ENCODE peak calls at places on chromosomes 16 and 17, in four cellular contexts. E is WTC11, W is K562, K is HepG2. O is an unnamed sample.

GRCh38 chr17:37261286-37261685 is 114.5 kb upstream of the C17orf78 start:
- DNase-seq in K (no peak), E (no peak), W (no peak), O (no peak)

GRCh38 chr16:81198635-81199034 is 39.9 kb upstream of the BCO1 start:
- DNase-seq in K (peak; percentile 59), E (no peak), W (peak; percentile 42), O (no peak)

GRCh38 chr17:21233581-21234337 is 19.5 kb downstream of the NATD1 start:
- DNase-seq in K (no peak), W (no peak), E (no peak), O (no peak)

GRCh38 chr16:88389621-88390160 is 6.9 kb downstream of the ZNF469 start:
- DNase-seq in K (no peak), W (no peak), E (no peak), O (no peak)

GRCh38 chr16:87828071-87828971 is 41.0 kb downstream of the SLC7A5 start:
- DNase-seq in K (no peak), W (no peak), E (no peak), O (no peak)

GRCh38 chr17:28760987-28761562 is 17.3 kb downstream of the TRAF4 start:
- DNase-seq in W (no peak), E (peak; percentile 65), K (no peak), O (no peak)

GRCh38 chr17:45319239-45319703 is 2.5 kb upstream of the MAP3K14 start:
- DNase-seq in W (peak; percentile 59), E (no peak), K (no peak), O (no peak)

GRCh38 chr17:44503080-44503842 is at the start of gene GPATCH8:
- DNase-seq in E (peak; percentile 96), K (peak; percentile 97), W (peak; percentile 97), O (peak; percentile 91)

GRCh38 chr16:46859719-46860152 is 24.4 kb upstream of the GPT2 start:
- DNase-seq in E (no peak), W (peak; percentile 58), K (peak; percentile 82), O (no peak)
- TF ChIP-seq TCF7 in E (no peak), W (no peak), K (no peak), O (no peak)

DNA sequence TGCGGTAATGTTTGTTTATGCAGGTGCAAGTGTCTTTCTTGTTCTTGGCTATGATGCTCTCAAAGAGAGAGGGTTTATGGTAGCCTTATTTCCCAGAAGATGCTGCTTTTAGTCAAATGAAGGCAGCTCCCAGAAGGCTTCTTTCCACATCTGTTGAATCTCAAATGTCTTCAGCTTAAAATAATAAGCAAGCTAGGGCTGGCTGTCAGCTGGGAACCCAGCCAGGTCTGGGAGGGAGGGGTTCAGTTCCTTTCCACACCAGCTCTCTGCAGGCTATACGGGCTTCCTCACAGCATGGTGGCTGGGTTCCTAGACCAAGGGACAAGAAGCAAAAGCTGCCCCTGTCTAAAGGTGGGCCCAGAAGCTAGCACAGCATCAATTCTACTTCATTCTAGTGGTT is 47.4 kb upstream of the ATF7IP2 start:
- DNase-seq in E (no peak), W (no peak), K (no peak), O (no peak)
- TF ChIP-seq TCF7 in E (no peak), W (no peak), K (no peak), O (no peak)

GRCh38 chr17:35757243-35757642 is 3.4 kb upstream of the C17orf50 start:
- DNase-seq in W (no peak), K (no peak), E (no peak), O (no peak)
- TF ChIP-seq TCF7 in W (no peak), K (no peak), E (no peak), O (no peak)

GRCh38 chr16:80105160-80105559 is 435.6 kb upstream of the DYNLRB2 start:
- DNase-seq in E (no peak), W (no peak), K (no peak), O (no peak)

GRCh38 chr16:80103463-80103862 is 437.3 kb upstream of the DYNLRB2 start:
- DNase-seq in W (no peak), K (no peak), E (no peak), O (no peak)

GRCh38 chr16:80097098-80097497 is 443.7 kb upstream of the DYNLRB2 start:
- DNase-seq in K (no peak), E (no peak), W (no peak), O (no peak)

GRCh38 chr16:80100846-80101451 is 439.8 kb upstream of the DYNLRB2 start:
- DNase-seq in E (no peak), W (no peak), K (no peak), O (no peak)

DNA sequence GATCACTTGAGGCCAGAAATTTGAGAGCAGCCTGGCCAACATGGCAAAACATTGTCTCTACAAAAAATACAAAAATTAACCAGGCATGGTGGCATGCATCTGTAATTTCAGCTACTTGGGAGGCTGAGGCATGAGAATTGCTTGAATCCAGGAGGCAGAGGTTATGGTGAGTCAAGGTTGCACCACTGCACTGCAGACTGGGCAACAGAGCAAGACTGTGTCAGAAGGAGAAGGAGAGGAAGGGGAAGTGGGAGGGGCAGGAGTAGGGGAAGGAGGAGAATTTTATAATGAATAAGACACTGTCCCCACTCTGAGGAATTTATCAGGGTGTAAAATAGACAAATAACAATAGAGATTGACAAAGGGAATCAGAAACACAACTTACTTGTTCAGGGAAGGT is 440.6 kb upstream of the DYNLRB2 start:
- DNase-seq in W (no peak), K (no peak), E (no peak), O (no peak)
- TF ChIP-seq TCF7 in W (no peak), K (no peak), E (no peak), O (no peak)

GRCh38 chr17:332023-332422 is 20.6 kb downstream of the RPH3AL start:
- DNase-seq in E (no peak), K (no peak), W (no peak), O (no peak)

GRCh38 chr17:330993-331701 is 21.5 kb downstream of the RPH3AL start:
- DNase-seq in W (no peak), K (no peak), E (no peak), O (no peak)

GRCh38 chr17:327971-328370 is 24.6 kb downstream of the RPH3AL start:
- DNase-seq in W (no peak), K (no peak), E (no peak), O (no peak)

GRCh38 chr17:327296-327695 is 25.3 kb downstream of the RPH3AL start:
- DNase-seq in E (no peak), W (no peak), K (no peak), O (no peak)

GRCh38 chr17:329794-330420 is 22.7 kb downstream of the RPH3AL start:
- DNase-seq in W (no peak), E (no peak), K (no peak), O (no peak)
- TF ChIP-seq TCF7 in W (no peak), E (no peak), K (no peak), O (no peak)

DNA sequence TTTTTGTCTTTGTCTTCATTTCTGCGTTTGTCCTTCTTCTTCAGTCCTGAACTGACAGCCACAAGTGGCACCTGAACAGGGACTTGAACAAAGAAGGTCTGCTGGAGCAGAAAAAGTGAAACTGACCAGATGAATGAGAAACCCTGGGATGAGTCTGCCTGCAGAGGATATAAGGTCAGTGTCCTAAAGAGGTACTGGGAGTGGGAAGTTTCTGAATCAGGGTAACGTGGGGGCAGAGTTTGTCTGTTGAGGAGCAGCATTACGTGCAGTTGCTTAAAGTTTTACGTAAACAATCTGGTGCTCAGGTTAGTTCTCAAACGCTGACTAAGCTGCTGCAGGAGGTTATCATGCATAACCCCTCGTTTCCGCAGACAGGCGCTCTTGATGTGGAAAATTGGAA is 2057.6 kb downstream of the TP53TG3F start:
- DNase-seq in K (no peak), W (no peak), E (no peak), O (no peak)
- TF ChIP-seq TCF7 in K (no peak), W (no peak), E (no peak), O (no peak)

GRCh38 chr17:77304746-77305473 is 164.1 kb downstream of the SEC14L1 start:
- DNase-seq in W (no peak), K (peak; percentile 72), E (no peak), O (no peak)

GRCh38 chr17:77303620-77304019 is 162.9 kb downstream of the SEC14L1 start:
- DNase-seq in W (no peak), K (no peak), E (no peak), O (no peak)

GRCh38 chr17:77306048-77306789 is 165.4 kb downstream of the SEC14L1 start:
- DNase-seq in W (no peak), K (no peak), E (no peak), O (no peak)

GRCh38 chr17:77302682-77303081 is 161.9 kb downstream of the SEC14L1 start:
- DNase-seq in W (no peak), K (no peak), E (no peak), O (no peak)

GRCh38 chr17:77304051-77304745 is 163.4 kb downstream of the SEC14L1 start:
- DNase-seq in K (no peak), E (no peak), W (no peak), O (no peak)
- TF ChIP-seq TCF7 in K (no peak), E (no peak), W (no peak), O (no peak)

O was measured in GM12878.